ENCODE peak calls at places on chromosomes 13 and 19, in seven cellular contexts. S, K, F, V, C, B and G are unnamed samples.

GRCh38 chr19:2733930-2734588 is 5.8 kb downstream of the SLC39A3 start:
- DNase-seq in S (no peak), K (no peak), F (no peak), V (no peak), C (no peak), B (no peak), G (no peak)

GRCh38 chr19:5934779-5935472 is 20.9 kb downstream of the CAPS start:
- DNase-seq in S (no peak), K (no peak), F (no peak), V (no peak), C (peak; percentile 40), B (no peak), G (no peak)

GRCh38 chr13:106701810-106702341 is 133.9 kb upstream of the ARGLU1 start:
- DNase-seq in S (no peak), K (no peak), F (no peak), V (no peak), C (peak; percentile 23), B (no peak), G (no peak)

GRCh38 chr13:39016789-39017188 is 21.1 kb downstream of the PROSER1 start:
- DNase-seq in S (peak; percentile 11), K (no peak), F (no peak), V (no peak), C (no peak), B (peak; percentile 44), G (no peak)

GRCh38 chr13:51066091-51066831 is 44.8 kb downstream of the C13orf42 start:
- DNase-seq in S (no peak), K (no peak), F (no peak), V (no peak), C (no peak), B (no peak), G (no peak)

GRCh38 chr19:39927524-39928356 is 6.7 kb downstream of the FCGBP start:
- DNase-seq in S (no peak), K (no peak), F (no peak), V (no peak), C (no peak), B (no peak), G (no peak)

GRCh38 chr19:50679177-50680125 is 30.2 kb downstream of the C19orf81 start:
- DNase-seq in S (peak; percentile 80), K (peak; percentile 45), F (peak; percentile 59), V (peak; percentile 55), C (peak; percentile 72), B (peak; percentile 70), G (peak; percentile 61)

GRCh38 chr13:82661126-82661525 is 1221.1 kb downstream of the SLITRK1 start:
- DNase-seq in S (no peak), K (no peak), F (no peak), V (no peak), C (no peak), B (no peak), G (no peak)

GRCh38 chr19:49680473-49681351 is 3.6 kb downstream of the PRMT1 start:
- DNase-seq in S (peak; percentile 100), K (peak; percentile 93), F (peak; percentile 60), V (peak; percentile 82), C (peak; percentile 90), B (peak; percentile 80), G (peak; percentile 81)

GRCh38 chr13:100646030-100646673 is 28.4 kb downstream of the TMTC4 start:
- DNase-seq in S (peak; percentile 17), K (no peak), F (no peak), V (peak; percentile 34), C (no peak), B (peak; percentile 36), G (no peak)

GRCh38 chr19:16285769-16286564 is 38.7 kb upstream of the KLF2 start:
- DNase-seq in S (no peak), K (no peak), F (no peak), V (no peak), C (no peak), B (no peak), G (no peak)

GRCh38 chr13:36341718-36342117 is 4.5 kb downstream of the SPART start:
- DNase-seq in S (no peak), K (no peak), F (no peak), V (no peak), C (no peak), B (no peak), G (no peak)

GRCh38 chr19:35350591-35350990 is 2.9 kb downstream of the FFAR1 start:
- DNase-seq in S (no peak), K (no peak), F (no peak), V (no peak), C (no peak), B (no peak), G (no peak)

GRCh38 chr19:10230904-10231623 is at the start of gene S1PR2:
- DNase-seq in S (peak; percentile 75), K (peak; percentile 69), F (no peak), V (no peak), C (peak; percentile 85), B (peak; percentile 34), G (peak; percentile 76)

GRCh38 chr13:111429064-111429558 is 108.7 kb downstream of the TEX29 start:
- DNase-seq in S (peak; percentile 67), K (no peak), F (peak; percentile 62), V (peak; percentile 8), C (no peak), B (peak; percentile 51), G (peak; percentile 2)

GRCh38 chr19:611506-611869 is 21.8 kb downstream of the HCN2 start:
- DNase-seq in S (no peak), K (peak; percentile 40), F (no peak), V (no peak), C (no peak), B (peak; percentile 24), G (no peak)

GRCh38 chr19:17606786-17607185 is 51.3 kb downstream of the COLGALT1 start:
- DNase-seq in S (no peak), K (no peak), F (no peak), V (no peak), C (no peak), B (no peak), G (no peak)

GRCh38 chr13:106525865-106526264 is 9.6 kb downstream of the EFNB2 start:
- DNase-seq in S (no peak), K (no peak), F (no peak), V (no peak), C (no peak), B (no peak), G (no peak)

GRCh38 chr13:106533940-106534843 is 1.3 kb downstream of the EFNB2 start:
- DNase-seq in S (peak; percentile 33), K (peak; percentile 11), F (peak; percentile 40), V (peak; percentile 17), C (peak; percentile 28), B (peak; percentile 61), G (peak; percentile 42)

GRCh38 chr19:42352216-42352892 is 26.9 kb downstream of the MEGF8 start:
- DNase-seq in S (peak; percentile 65), K (no peak), F (no peak), V (no peak), C (no peak), B (no peak), G (no peak)

GRCh38 chr19:13396256-13397080 is 109.8 kb downstream of the CACNA1A start:
- DNase-seq in S (peak; percentile 64), K (no peak), F (no peak), V (peak; percentile 3), C (peak; percentile 20), B (peak; percentile 60), G (peak; percentile 5)

GRCh38 chr19:43667524-43668405 is 2.2 kb downstream of the PLAUR start:
- DNase-seq in S (no peak), K (no peak), F (peak; percentile 78), V (peak; percentile 93), C (peak; percentile 19), B (no peak), G (no peak)